ENCODE peak calls at places on chromosomes 2 and 18, in eight cellular contexts. A is A549, V is fibroblast of pulmonary artery, D is IMR-90, K is mammary epithelial cell, F is AG10803, T is psoas muscle, B is AG04449. O is an unnamed sample.

GRCh38 chr2:209322905-209323517 is 100.8 kb upstream of the MAP2 start:
- DNase-seq in D (no peak), V (no peak), T (no peak), A (no peak), K (no peak), F (no peak), B (no peak), O (no peak)

GRCh38 chr2:234559609-234560008 is 62.7 kb upstream of the ARL4C start:
- DNase-seq in A (peak), F (no peak), T (no peak), B (no peak), D (no peak), K (no peak), V (no peak), O (no peak)

GRCh38 chr2:195995499-195995898 is 73.1 kb downstream of the DNAH7 start:
- DNase-seq in T (no peak), F (no peak), A (no peak), B (no peak), K (no peak), V (no peak), D (no peak), O (no peak)

GRCh38 chr18:3526421-3527354 is 76.7 kb downstream of the TGIF1 start:
- DNase-seq in F (peak), K (peak), T (no peak), B (no peak), A (no peak), V (peak), D (peak), O (peak)

GRCh38 chr2:72027426-72028161 is 120.1 kb downstream of the CYP26B1 start:
- DNase-seq in T (no peak), A (no peak), B (no peak), K (peak), V (no peak), D (no peak), F (peak), O (no peak)

GRCh38 chr18:78430171-78430857 is 549.3 kb upstream of the SALL3 start:
- DNase-seq in A (no peak), F (no peak), V (no peak), B (no peak), K (no peak), D (no peak), T (no peak), O (no peak)

GRCh38 chr2:25684577-25684976 is 11.2 kb upstream of the DTNB start:
- DNase-seq in V (no peak), A (no peak), T (no peak), F (no peak), D (no peak), B (no peak), K (no peak), O (no peak)

GRCh38 chr2:40400336-40400953 is 51.4 kb downstream of the SLC8A1 start:
- DNase-seq in T (no peak), B (no peak), F (peak), A (no peak), K (no peak), D (no peak), V (peak), O (no peak)

GRCh38 chr2:60834270-60834717 is 47.1 kb upstream of the REL start:
- DNase-seq in K (no peak), D (no peak), V (peak), B (no peak), A (no peak), T (no peak), F (no peak), O (no peak)

GRCh38 chr2:190978389-190979053 is 35.5 kb downstream of the STAT1 start:
- DNase-seq in D (peak), A (no peak), F (peak), T (no peak), K (peak), V (peak), B (no peak), O (peak)

GRCh38 chr18:47978603-47979002 is 48.1 kb upstream of the SMAD2 start:
- DNase-seq in T (no peak), B (no peak), D (no peak), K (no peak), V (no peak), F (no peak), A (no peak), O (no peak)

GRCh38 chr18:40852406-40852805 is 1102.6 kb upstream of the PIK3C3 start:
- DNase-seq in B (no peak), K (peak), T (no peak), V (no peak), A (no peak), F (no peak), D (no peak), O (no peak)

GRCh38 chr2:226411727-226412360 is 387.8 kb downstream of the IRS1 start:
- DNase-seq in T (no peak), D (peak), V (peak), A (peak), B (no peak), F (no peak), K (peak), O (peak)

GRCh38 chr2:165793779-165794519 is at the start of gene GALNT3:
- DNase-seq in D (no peak), V (no peak), F (no peak), K (peak), B (no peak), T (peak), A (no peak), O (no peak)

GRCh38 chr2:233473386-233473791 is 93.2 kb downstream of the USP40 start:
- DNase-seq in A (no peak), B (no peak), T (peak), D (no peak), K (no peak), V (no peak), F (no peak), O (no peak)

GRCh38 chr2:126482582-126483464 is 173.1 kb upstream of the GYPC start:
- DNase-seq in V (no peak), D (no peak), F (no peak), K (no peak), B (no peak), T (no peak), A (no peak), O (no peak)

GRCh38 chr2:144480257-144480656 is 39.7 kb downstream of the ZEB2 start:
- DNase-seq in T (no peak), A (no peak), B (peak), F (peak), D (peak), V (peak), K (no peak), O (no peak)

GRCh38 chr2:179344970-179345369 is 80.3 kb upstream of the SESTD1 start:
- DNase-seq in T (no peak), K (no peak), B (no peak), V (no peak), D (no peak), A (no peak), F (no peak), O (no peak)

GRCh38 chr2:98806266-98806697 is 75.3 kb upstream of the MGAT4A start:
- DNase-seq in D (no peak), B (no peak), K (peak), T (peak), A (no peak), F (peak), V (peak), O (no peak)

GRCh38 chr2:234679766-234680687 is 183.1 kb upstream of the ARL4C start:
- DNase-seq in V (peak), T (peak), B (peak), K (peak), F (peak), D (peak), A (peak), O (peak)

GRCh38 chr2:235000426-235001236 is 48.8 kb downstream of the SH3BP4 start:
- DNase-seq in K (no peak), B (no peak), D (no peak), T (peak), A (no peak), F (no peak), V (no peak), O (no peak)

GRCh38 chr2:43356774-43357173 is 130.4 kb upstream of the ZFP36L2 start:
- DNase-seq in A (no peak), T (no peak), F (peak), B (no peak), K (no peak), V (peak), D (peak), O (peak)

GRCh38 chr2:20182241-20182931 is 42.5 kb downstream of the SDC1 start:
- DNase-seq in V (peak), D (peak), K (peak), T (peak), A (peak), B (no peak), F (peak), O (no peak)

GRCh38 chr18:63823516-63824219 is 48.5 kb downstream of the SERPINB7 start:
- DNase-seq in F (no peak), D (peak), T (no peak), K (no peak), V (peak), B (peak), A (no peak), O (no peak)

GRCh38 chr2:132562245-132562644 is 107.8 kb downstream of the LYPD1 start:
- DNase-seq in D (peak), K (no peak), V (no peak), B (peak), T (no peak), A (no peak), F (peak), O (no peak)

GRCh38 chr18:56532176-56532840 is 106.1 kb downstream of the TXNL1 start:
- DNase-seq in B (peak), F (peak), K (peak), D (peak), T (no peak), V (no peak), A (no peak), O (no peak)

GRCh38 chr2:227033471-227034148 is 130.4 kb downstream of the COL4A4 start:
- DNase-seq in B (no peak), V (peak), D (peak), K (peak), A (peak), F (peak), T (no peak), O (peak)

GRCh38 chr2:132438650-132439030 is 22.0 kb downstream of the GPR39 start:
- DNase-seq in V (peak), T (no peak), K (peak), B (peak), A (peak), D (peak), F (peak), O (peak)

GRCh38 chr2:25664531-25665307 is 8.7 kb downstream of the DTNB start:
- DNase-seq in F (peak), V (peak), T (no peak), D (peak), B (no peak), A (peak), K (peak), O (no peak)

GRCh38 chr2:70005752-70006446 is 44.5 kb upstream of the ASPRV1 start:
- DNase-seq in T (no peak), V (no peak), D (no peak), F (no peak), A (no peak), B (no peak), K (no peak), O (no peak)

GRCh38 chr2:80126596-80127189 is 177.9 kb downstream of the LRRTM1 start:
- DNase-seq in F (peak), T (no peak), B (peak), D (peak), A (no peak), V (peak), K (no peak), O (peak)

GRCh38 chr2:162636206-162636728 is 202.3 kb downstream of the KCNH7 start:
- DNase-seq in B (no peak), T (no peak), F (no peak), A (no peak), V (no peak), K (no peak), D (no peak), O (no peak)

GRCh38 chr2:233047206-233047605 is 12.9 kb upstream of the INPP5D start:
- DNase-seq in F (no peak), T (no peak), D (no peak), K (no peak), B (no peak), A (no peak), V (no peak), O (no peak)

GRCh38 chr2:6692061-6692460 is 173.6 kb downstream of the CMPK2 start:
- DNase-seq in V (no peak), F (no peak), K (no peak), A (no peak), T (no peak), D (no peak), B (no peak), O (no peak)

GRCh38 chr2:240986787-240987411 is 11.5 kb upstream of the SNED1 start:
- DNase-seq in V (peak), D (peak), A (no peak), B (peak), T (peak), F (peak), K (no peak), O (peak)

GRCh38 chr18:56890632-56891031 is 239.5 kb downstream of the WDR7 start:
- DNase-seq in K (peak), D (peak), A (peak), F (peak), V (peak), B (peak), T (no peak), O (peak)

DNA sequence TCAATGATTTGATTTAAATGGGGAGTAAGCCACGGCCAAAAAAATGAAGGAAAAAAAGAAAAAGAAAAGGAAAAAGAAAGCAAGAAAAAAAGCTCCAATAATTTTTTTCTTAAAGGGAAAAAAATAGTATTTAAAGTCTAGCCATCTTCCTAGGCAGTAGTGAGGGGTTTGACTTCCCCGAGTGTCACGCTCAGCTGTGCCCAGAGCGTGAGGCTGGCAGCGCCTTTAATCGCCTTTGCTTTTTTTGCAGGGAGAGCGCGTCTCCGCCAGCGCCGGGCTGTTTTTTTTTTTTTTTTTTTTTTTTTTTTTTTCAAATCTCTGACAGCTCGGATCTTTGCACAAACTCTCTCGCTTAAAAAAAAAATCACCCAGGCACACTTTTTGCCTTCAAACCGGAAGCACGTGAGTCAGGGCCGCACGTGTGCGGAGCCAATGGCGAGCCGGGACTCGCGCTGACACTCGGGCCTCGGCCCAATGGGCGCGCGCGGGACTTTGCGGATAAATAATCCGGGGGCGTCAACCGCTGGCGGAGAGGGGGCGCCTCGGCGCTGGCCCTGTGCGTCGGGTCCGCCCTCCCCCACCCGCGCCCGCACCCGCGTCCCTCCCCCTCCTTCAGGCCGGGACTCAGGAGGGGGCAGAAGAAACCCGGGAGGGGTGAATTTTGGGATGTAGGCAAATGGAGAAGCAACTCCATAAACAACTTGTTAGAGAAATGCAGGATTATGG is at the start of gene EN1:
- DNase-seq in B (peak), A (no peak), V (peak), D (peak), F (peak), K (no peak), T (peak), O (no peak)
- H3K4me3 ChIP-seq in B (peak), A (peak), V (peak), D (no peak), F (peak), K (peak), T (peak), O (no peak)

GRCh38 chr2:212863185-212863588 is 288.2 kb downstream of the IKZF2 start:
- DNase-seq in V (peak), D (no peak), K (peak), A (no peak), T (no peak), F (no peak), B (no peak), O (no peak)
- TF ChIP-seq CTCF in V (peak), D (peak), K (peak), A (peak), T (peak), F (peak), B (peak), O (peak)

GRCh38 chr2:45937990-45938389 is 286.5 kb downstream of the PRKCE start:
- DNase-seq in B (no peak), F (no peak), K (no peak), D (no peak), V (no peak), T (no peak), A (no peak), O (no peak)

GRCh38 chr2:45936623-45936979 is 285.1 kb downstream of the PRKCE start:
- DNase-seq in B (no peak), K (no peak), T (no peak), A (no peak), V (no peak), F (no peak), D (no peak), O (no peak)

GRCh38 chr2:45935791-45936622 is 284.5 kb downstream of the PRKCE start:
- DNase-seq in F (peak), T (peak), A (peak), D (peak), K (peak), B (peak), V (peak), O (peak)

GRCh38 chr2:45941758-45942738 is 290.6 kb downstream of the PRKCE start:
- DNase-seq in K (no peak), F (peak), T (no peak), V (no peak), A (no peak), B (no peak), D (peak), O (no peak)

GRCh38 chr2:45938649-45939511 is 287.4 kb downstream of the PRKCE start:
- DNase-seq in K (peak), T (peak), D (peak), F (peak), V (peak), B (peak), A (peak), O (peak)
- H3K4me3 ChIP-seq in K (no peak), T (peak), D (no peak), F (peak), V (no peak), B (no peak), A (peak), O (no peak)

GRCh38 chr18:76483780-76484179 is 11.3 kb downstream of the ZNF516 start:
- DNase-seq in B (no peak), K (no peak), D (no peak), T (no peak), A (no peak), V (no peak), F (no peak), O (no peak)

GRCh38 chr18:76482267-76482666 is 12.8 kb downstream of the ZNF516 start:
- DNase-seq in V (no peak), T (no peak), K (no peak), D (no peak), A (no peak), F (no peak), B (no peak), O (no peak)

GRCh38 chr18:76479351-76480238 is 15.4 kb downstream of the ZNF516 start:
- DNase-seq in D (no peak), F (no peak), T (no peak), B (no peak), A (no peak), K (no peak), V (no peak), O (no peak)

GRCh38 chr18:76482971-76483691 is 11.9 kb downstream of the ZNF516 start:
- DNase-seq in D (no peak), B (no peak), A (no peak), V (no peak), F (no peak), K (no peak), T (no peak), O (no peak)

GRCh38 chr18:76480913-76481312 is 14.1 kb downstream of the ZNF516 start:
- DNase-seq in K (no peak), A (peak), T (no peak), V (no peak), D (no peak), F (no peak), B (no peak), O (no peak)
- TF ChIP-seq CTCF in K (no peak), A (no peak), T (no peak), V (peak), D (no peak), F (peak), B (no peak), O (peak)

DNA sequence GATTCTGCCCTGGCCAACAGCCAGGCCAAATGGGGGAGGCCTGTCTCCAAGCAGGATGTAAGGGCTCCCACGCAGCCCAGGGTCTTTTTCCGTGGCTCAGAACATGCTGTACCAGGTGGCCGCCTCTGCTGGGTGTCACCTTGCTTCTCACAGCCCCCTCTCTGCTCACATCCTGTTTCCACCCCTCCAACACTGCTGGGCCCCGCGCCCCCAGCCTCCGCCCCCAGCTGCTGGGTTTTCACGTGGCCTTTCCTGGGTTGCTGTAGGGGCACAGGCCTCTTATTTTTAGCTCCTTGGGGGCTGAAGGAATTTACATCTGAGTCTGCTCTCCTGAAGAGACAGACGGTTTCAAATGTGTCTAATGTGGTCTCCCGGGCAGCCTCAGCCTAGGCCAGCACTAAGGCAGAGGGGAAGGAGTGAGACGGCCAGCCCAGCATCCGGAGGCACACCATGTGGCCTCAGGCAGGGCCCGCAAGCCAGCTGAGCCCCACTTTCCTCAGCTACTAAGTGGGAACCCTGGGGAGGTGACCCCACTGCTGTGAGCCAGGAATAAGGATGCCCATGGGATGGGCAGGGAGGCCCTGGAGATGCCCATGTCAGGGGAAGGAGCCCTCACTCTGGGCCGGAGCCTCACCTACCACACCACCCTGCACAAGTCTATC is 18.7 kb upstream of the DUSP2 start:
- DNase-seq in V (peak), T (no peak), K (no peak), F (no peak), B (no peak), A (no peak), D (no peak), O (no peak)
- H3K4me3 ChIP-seq in V (no peak), T (no peak), K (no peak), F (no peak), B (no peak), A (no peak), D (no peak), O (no peak)

GRCh38 chr2:238847841-238848565 is at the start of gene TWIST2:
- DNase-seq in V (peak), K (peak), F (peak), D (peak), B (peak), T (peak), A (peak), O (peak)
- TF ChIP-seq CTCF in V (peak), K (no peak), F (no peak), D (no peak), B (peak), T (no peak), A (peak), O (no peak)

DNA sequence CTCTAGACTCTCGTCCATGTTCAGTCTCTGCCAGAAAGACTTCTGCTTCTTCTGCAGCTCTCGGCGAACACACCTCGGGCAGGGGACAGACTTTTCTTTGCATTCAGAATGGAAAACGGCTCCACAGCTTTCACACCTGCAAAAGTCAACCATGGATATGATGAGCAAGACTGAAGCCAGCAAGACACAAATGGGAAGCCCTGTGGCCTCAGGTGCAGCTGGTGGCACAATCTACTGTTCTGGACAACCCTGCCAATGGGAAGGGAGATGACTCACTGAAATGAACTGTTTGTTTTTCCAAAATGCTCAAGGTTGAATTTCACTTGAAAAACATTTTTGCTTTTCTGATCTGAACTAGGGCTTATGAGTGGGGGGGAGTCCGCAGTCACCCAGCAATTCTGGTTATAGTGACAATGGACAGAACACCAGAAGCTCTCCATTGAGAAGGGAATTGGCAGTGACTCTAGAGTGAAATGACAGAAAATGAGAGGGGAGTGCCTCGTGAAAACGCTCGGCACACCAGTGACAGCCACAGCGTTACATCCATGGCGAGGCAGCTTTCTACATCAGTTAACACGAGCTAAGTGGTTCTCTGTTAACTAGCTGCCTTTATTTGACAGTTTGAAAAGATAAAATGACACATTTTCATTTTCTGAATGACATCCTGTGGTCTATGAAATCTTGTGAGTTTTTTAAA is 58.8 kb upstream of the FZD5 start:
- DNase-seq in A (no peak), V (peak), B (no peak), F (no peak), K (peak), T (no peak), D (peak), O (no peak)
- H3K4me3 ChIP-seq in A (peak), V (no peak), B (no peak), F (no peak), K (no peak), T (no peak), D (no peak), O (no peak)